ENCODE peak calls at places on chromosome 2, in four cellular contexts. S is spleen, B is heart left ventricle, J is fibroblast of villous mesenchyme. E is an unnamed sample.

GRCh38 chr2:219430633-219431615 is 3.7 kb upstream of the SPEG start:
- DNase-seq in S (no peak), B (peak), J (peak), E (no peak)

GRCh38 chr2:197130318-197130717 is 180.3 kb downstream of the ANKRD44 start:
- DNase-seq in S (no peak), B (no peak), J (no peak), E (no peak)

GRCh38 chr2:232300894-232301387 is 77.6 kb upstream of the ALPP start:
- DNase-seq in S (no peak), B (no peak), J (peak), E (no peak)

GRCh38 chr2:217973008-217973787 is 29.6 kb downstream of the TNS1 start:
- DNase-seq in S (peak), B (peak), J (no peak), E (no peak)

GRCh38 chr2:113762377-113763118 is 6.1 kb upstream of the SLC35F5 start:
- DNase-seq in S (no peak), B (no peak), J (peak), E (no peak)

GRCh38 chr2:241035818-241036396 is 37.5 kb downstream of the SNED1 start:
- DNase-seq in S (no peak), B (no peak), J (no peak), E (no peak)

GRCh38 chr2:64537991-64538390 is 13.9 kb downstream of the AFTPH start:
- DNase-seq in S (no peak), B (no peak), J (peak), E (no peak)

GRCh38 chr2:14896280-14896679 is 263.8 kb downstream of the LRATD1 start:
- DNase-seq in S (no peak), B (no peak), J (no peak), E (no peak)

GRCh38 chr2:238290079-238290478 is 1.7 kb upstream of the PER2 start:
- DNase-seq in S (peak), B (peak), J (no peak), E (no peak)

GRCh38 chr2:160920791-160921303 is 239.4 kb upstream of the TANK start:
- DNase-seq in S (no peak), B (peak), J (peak), E (peak)

GRCh38 chr2:9258501-9258900 is 51.9 kb downstream of the ASAP2 start:
- DNase-seq in S (no peak), B (no peak), J (peak), E (no peak)

GRCh38 chr2:22995576-22995975 is 389.4 kb upstream of the KLHL29 start:
- DNase-seq in S (no peak), B (no peak), J (no peak), E (no peak)

GRCh38 chr2:75870133-75870532 is 159.4 kb upstream of the GCFC2 start:
- DNase-seq in S (no peak), B (no peak), J (no peak), E (no peak)

GRCh38 chr2:170974304-170974993 is 45.4 kb downstream of the GORASP2 start:
- DNase-seq in S (no peak), B (no peak), J (peak), E (no peak)

GRCh38 chr2:14907014-14907612 is 274.6 kb downstream of the LRATD1 start:
- DNase-seq in S (no peak), B (no peak), J (no peak), E (no peak)

GRCh38 chr2:145538661-145539319 is 1018.9 kb upstream of the ZEB2 start:
- DNase-seq in S (no peak), B (no peak), J (peak), E (no peak)

GRCh38 chr2:236955675-236956618 is 129.7 kb upstream of the COPS8 start:
- DNase-seq in S (no peak), B (no peak), J (peak), E (no peak)

GRCh38 chr2:69131983-69132675 is 119.2 kb downstream of the ANTXR1 start:
- DNase-seq in S (no peak), B (no peak), J (no peak), E (no peak)

GRCh38 chr2:237978058-237978712 is 11.4 kb downstream of the UBE2F start:
- DNase-seq in S (no peak), B (peak), J (peak), E (no peak)

GRCh38 chr2:64232266-64232665 is 88.0 kb upstream of the PELI1 start:
- DNase-seq in S (no peak), B (no peak), J (no peak), E (no peak)

GRCh38 chr2:150350500-150350899 is 137.0 kb downstream of the RND3 start:
- DNase-seq in S (no peak), B (no peak), J (no peak), E (no peak)

GRCh38 chr2:190023860-190024259 is 38.7 kb downstream of the MSTN start:
- DNase-seq in S (no peak), B (no peak), J (peak), E (peak)

GRCh38 chr2:134268265-134268664 is 14.4 kb downstream of the MGAT5 start:
- DNase-seq in S (no peak), B (peak), J (no peak), E (no peak)

GRCh38 chr2:62198237-62198633 is 2.3 kb downstream of the B3GNT2 start:
- DNase-seq in S (no peak), B (no peak), J (no peak), E (no peak)

GRCh38 chr2:37560863-37561614 is 110.4 kb downstream of the CDC42EP3 start:
- DNase-seq in S (no peak), B (no peak), J (peak), E (no peak)
- H3K4me3 ChIP-seq in S (no peak), B (no peak), J (no peak), E (no peak)

GRCh38 chr2:46227674-46228289 is 69.4 kb upstream of the EPAS1 start:
- DNase-seq in S (no peak), B (no peak), J (no peak), E (no peak)

GRCh38 chr2:46230677-46231425 is 66.4 kb upstream of the EPAS1 start:
- DNase-seq in S (peak), B (peak), J (no peak), E (no peak)

GRCh38 chr2:46229134-46230063 is 67.8 kb upstream of the EPAS1 start:
- DNase-seq in S (peak), B (no peak), J (no peak), E (no peak)

GRCh38 chr2:46231721-46232120 is 65.5 kb upstream of the EPAS1 start:
- DNase-seq in S (no peak), B (no peak), J (no peak), E (no peak)

GRCh38 chr2:46230115-46230571 is 67.1 kb upstream of the EPAS1 start:
- DNase-seq in S (peak), B (peak), J (no peak), E (no peak)
- TF ChIP-seq CTCF in S (no peak), B (peak), J (no peak), E (no peak)

DNA sequence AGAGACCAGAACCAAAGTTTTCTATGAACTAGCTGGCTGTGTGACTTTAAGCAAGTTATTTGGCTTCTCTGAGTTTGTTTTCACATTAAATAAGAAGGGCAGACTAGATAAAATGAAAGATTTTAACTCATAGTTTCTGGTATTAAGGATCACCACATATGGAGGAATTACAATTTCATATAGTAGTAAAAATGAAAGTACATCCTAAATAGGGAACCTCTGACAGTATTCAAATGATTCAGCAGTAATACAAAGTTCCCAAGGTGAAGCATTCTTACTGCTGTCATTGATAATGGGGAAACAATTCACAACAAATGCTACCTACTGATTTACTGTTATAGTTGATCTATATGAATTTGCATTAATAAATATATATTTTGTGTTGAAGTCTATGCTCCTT is 170.3 kb upstream of the VRK2 start:
- DNase-seq in S (no peak), B (no peak), J (no peak), E (no peak)
- H3K4me3 ChIP-seq in S (no peak), B (no peak), J (no peak), E (no peak)

GRCh38 chr2:226799211-226799975 is at the start of gene IRS1:
- DNase-seq in S (peak), B (peak), J (peak), E (no peak)

GRCh38 chr2:226799976-226800940 is 638 bp upstream of the IRS1 start:
- DNase-seq in S (no peak), B (peak), J (peak), E (no peak)

GRCh38 chr2:226797289-226797988 is 2.2 kb downstream of the IRS1 start:
- DNase-seq in S (peak), B (peak), J (peak), E (no peak)

GRCh38 chr2:226797989-226798421 is 1.6 kb downstream of the IRS1 start:
- DNase-seq in S (peak), B (peak), J (peak), E (no peak)

GRCh38 chr2:226798422-226799210 is 1.0 kb downstream of the IRS1 start:
- DNase-seq in S (peak), B (peak), J (peak), E (no peak)
- TF ChIP-seq CTCF in S (no peak), B (no peak), J (peak), E (no peak)

GRCh38 chr2:40282428-40282827 is 169.5 kb downstream of the SLC8A1 start:
- DNase-seq in S (no peak), B (no peak), J (peak), E (no peak)
- H3K4me3 ChIP-seq in S (peak), B (no peak), J (peak), E (no peak)

DNA sequence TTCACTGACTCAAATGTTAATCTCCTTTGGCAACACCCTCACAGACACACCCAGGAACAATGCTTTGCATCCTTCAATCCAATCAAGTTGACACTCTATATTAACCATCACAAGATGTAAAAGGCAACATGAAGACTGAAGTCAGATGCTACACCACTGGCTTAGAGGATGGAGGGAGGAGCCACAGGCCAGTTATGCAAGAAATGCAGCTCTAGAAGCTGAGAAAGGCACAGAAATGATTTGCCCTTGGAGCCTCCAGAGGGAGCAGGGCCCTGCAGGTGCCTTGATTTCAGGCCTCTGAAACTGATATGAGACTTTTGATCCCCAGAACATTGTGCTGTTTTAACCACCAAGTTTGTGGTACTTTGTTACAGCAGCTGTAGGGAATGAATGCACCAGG is 276.3 kb downstream of the KCNS3 start:
- DNase-seq in S (no peak), B (no peak), J (no peak), E (no peak)
- TF ChIP-seq CTCF in S (no peak), B (no peak), J (no peak), E (no peak)

GRCh38 chr2:43462866-43463641 is 132.8 kb downstream of the THADA start:
- DNase-seq in S (no peak), B (no peak), J (peak), E (no peak)
- H3K4me3 ChIP-seq in S (no peak), B (no peak), J (no peak), E (no peak)

DNA sequence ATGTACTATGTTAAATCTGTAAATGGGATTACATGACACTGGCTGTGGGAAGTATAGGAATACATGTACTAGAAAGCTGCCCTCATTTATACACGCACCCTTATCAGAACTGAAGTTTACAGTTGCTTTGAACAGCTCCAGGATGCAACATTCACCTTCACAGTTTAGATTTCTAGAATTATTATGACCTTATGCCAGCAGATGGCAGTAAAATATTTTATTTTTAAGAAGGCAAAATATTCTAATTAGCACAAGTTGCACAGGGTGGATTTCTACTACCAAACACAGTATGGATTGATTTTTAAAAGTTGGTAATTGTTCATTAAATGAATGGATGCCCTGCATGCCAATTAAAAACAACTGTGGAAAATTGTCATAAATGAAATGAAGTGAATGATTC is 670.4 kb downstream of the KCNJ3 start:
- DNase-seq in S (no peak), B (no peak), J (peak), E (no peak)
- TF ChIP-seq CTCF in S (peak), B (no peak), J (peak), E (no peak)